ENCODE peak calls at places on chromosomes 6 and 20, in five cellular contexts. Y is osteoblast, E is PC-9, W is testis, Q is spleen. B is an unnamed sample.
A peak's percentile ranks its signal among the peaks of the same experiment; 100 is the strongest.

GRCh38 chr6:21323577-21323976 is 270.0 kb upstream of the SOX4 start:
- DNase-seq in Q (no peak), E (no peak), W (no peak), Y (no peak), B (no peak)

GRCh38 chr20:57671662-57672061 is 38.2 kb downstream of the PMEPA1 start:
- DNase-seq in E (peak; percentile 44), W (no peak), Q (no peak), Y (no peak), B (no peak)

GRCh38 chr6:39861663-39862062 is 69.5 kb downstream of the DAAM2 start:
- DNase-seq in W (no peak), Y (no peak), Q (no peak), E (peak; percentile 25), B (no peak)

GRCh38 chr6:3073382-3073781 is 5.1 kb downstream of the RIPK1 start:
- DNase-seq in E (no peak), Q (peak; percentile 68), W (no peak), Y (no peak), B (no peak)

GRCh38 chr6:30722280-30723112 is 2.3 kb downstream of the TUBB start:
- DNase-seq in Q (peak; percentile 95), Y (peak; percentile 94), W (peak; percentile 87), E (peak; percentile 72), B (peak; percentile 92)

GRCh38 chr6:65637289-65638046 is 69.6 kb downstream of the EYS start:
- DNase-seq in W (no peak), Q (no peak), E (no peak), Y (no peak), B (no peak)

GRCh38 chr20:19827818-19828217 is 69.8 kb downstream of the RIN2 start:
- DNase-seq in Y (no peak), E (no peak), Q (no peak), W (no peak), B (no peak)

GRCh38 chr6:139173172-139173571 is 38.3 kb downstream of the HECA start:
- DNase-seq in W (no peak), Q (no peak), E (no peak), Y (no peak), B (no peak)

GRCh38 chr6:43089874-43090556 is 13.9 kb downstream of the PTK7 start:
- DNase-seq in Q (peak; percentile 40), E (no peak), Y (peak; percentile 44), W (no peak), B (no peak)

DNA sequence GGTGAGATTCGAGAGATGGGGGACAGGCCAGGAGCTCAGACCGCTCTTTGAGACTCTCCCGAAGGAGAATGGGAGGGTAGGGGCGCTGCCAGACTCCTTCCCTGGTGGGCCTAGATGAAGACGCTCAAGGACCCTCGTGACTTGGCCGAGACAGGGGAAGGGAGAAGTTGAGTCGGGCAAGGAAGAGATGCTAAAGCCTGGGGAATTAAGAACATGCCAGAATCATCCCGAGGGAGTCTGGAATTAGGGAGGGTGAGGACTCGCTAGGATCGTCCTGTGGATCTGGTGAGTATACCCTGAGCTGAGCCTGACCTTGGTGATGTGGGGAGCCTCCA is 529 bp downstream of the UBE2C start:
- DNase-seq in Y (no peak), Q (no peak), W (no peak), E (peak; percentile 34), B (no peak)
- H3K4me3 ChIP-seq in Y (peak overlapping the region; percentile 87), Q (peak overlapping the region; percentile 77), W (peak overlapping the region; percentile 57), E (peak overlapping the region; percentile 77), B (peak overlapping the region; percentile 25)

DNA sequence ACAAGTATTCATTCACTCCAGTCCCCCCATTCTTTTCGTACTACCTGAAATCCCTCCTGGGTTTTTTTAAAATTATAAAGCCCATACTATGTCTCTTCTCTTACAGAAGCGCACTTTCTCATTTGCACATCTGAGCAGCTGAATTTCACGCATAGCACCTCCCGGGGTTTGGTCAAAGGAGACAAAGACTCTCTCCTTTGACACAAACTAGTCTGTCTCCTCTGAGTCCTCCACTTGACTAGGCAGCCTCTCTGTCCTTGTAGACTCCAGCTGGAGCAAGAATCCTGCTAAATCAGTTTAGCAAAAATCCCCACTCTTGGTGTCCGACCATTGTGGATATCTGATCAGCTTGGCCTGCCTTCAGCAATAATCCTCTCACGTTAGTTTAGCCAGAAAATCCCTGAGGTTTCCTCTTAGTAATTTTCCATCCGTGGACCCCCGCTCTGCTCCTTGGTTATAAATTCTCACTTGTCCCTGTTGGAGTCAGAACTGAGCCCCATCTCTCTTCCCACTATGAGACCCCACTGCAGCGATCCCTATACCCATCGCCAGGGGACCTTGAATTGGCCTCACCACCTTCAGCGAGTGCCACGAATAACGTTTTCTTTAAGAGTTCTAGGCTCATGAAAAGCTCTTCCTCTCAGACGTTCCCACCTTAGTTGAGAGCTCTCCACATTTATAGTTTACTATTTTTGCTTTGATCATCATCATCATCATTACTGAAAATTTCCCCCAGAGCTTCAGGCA is 29.0 kb downstream of the PDYN start:
- DNase-seq in E (no peak), Y (no peak), W (no peak), Q (no peak), B (no peak)
- TF ChIP-seq CTCF in E (no peak), Y (no peak), W (no peak), Q (no peak), B (no peak)

GRCh38 chr20:16590234-16590633 is 17.0 kb upstream of the KIF16B start:
- DNase-seq in Y (no peak), Q (no peak), W (no peak), E (no peak), B (no peak)
- H3K4me1 ChIP-seq in Y (no peaks in the 10 kb centered on the region), Q (no peaks in the 10 kb centered on the region), W (no peaks in the 10 kb centered on the region), E (no peaks in the 10 kb centered on the region), B (no peaks in the 10 kb centered on the region)

GRCh38 chr20:51588762-51589161 is 46.2 kb upstream of the NFATC2 start:
- DNase-seq in W (no peak), E (no peak), Y (no peak), Q (no peak), B (no peak)

GRCh38 chr20:51584116-51584515 is 41.6 kb upstream of the NFATC2 start:
- DNase-seq in Y (no peak), E (no peak), W (no peak), Q (no peak), B (no peak)

GRCh38 chr20:51586005-51586440 is 43.5 kb upstream of the NFATC2 start:
- DNase-seq in Q (no peak), Y (peak; percentile 92), E (peak; percentile 64), W (no peak), B (no peak)

GRCh38 chr20:51584737-51585136 is 42.2 kb upstream of the NFATC2 start:
- DNase-seq in Y (no peak), E (no peak), W (no peak), Q (no peak), B (no peak)

GRCh38 chr20:51587145-51587544 is 44.6 kb upstream of the NFATC2 start:
- DNase-seq in E (no peak), W (no peak), Y (no peak), Q (no peak), B (no peak)
- H3K4me3 ChIP-seq in E (no peak overlapping the region), W (no peak overlapping the region), Y (no peak overlapping the region), Q (no peak overlapping the region), B (no peak overlapping the region)

B was measured in mucosa of descending colon.